ENCODE peak calls at places on chromosome 19, in five cellular contexts. One of them, this sample, is unnamed.

GRCh38 chr19:50906217-50906616 is 5.0 kb downstream of the KLK4 start:
- DNase-seq in Calu3: peak
- DNase-seq in fibroblast of mammary gland: peak
- DNase-seq in psoas muscle: no peak
- DNase-seq in uterus: no peak
- DNase-seq in this sample: no peak

GRCh38 chr19:54047626-54048025 is 16.1 kb downstream of the VSTM1 start:
- DNase-seq in Calu3: no peak
- DNase-seq in fibroblast of mammary gland: peak
- DNase-seq in psoas muscle: no peak
- DNase-seq in uterus: no peak
- DNase-seq in this sample: peak

GRCh38 chr19:277581-278165 is 13.5 kb downstream of the PLPP2 start:
- DNase-seq in Calu3: no peak
- DNase-seq in fibroblast of mammary gland: peak
- DNase-seq in psoas muscle: peak
- DNase-seq in uterus: no peak
- DNase-seq in this sample: peak

GRCh38 chr19:40163541-40164129 is 27.6 kb upstream of the MAP3K10 start:
- DNase-seq in Calu3: no peak
- DNase-seq in fibroblast of mammary gland: no peak
- DNase-seq in psoas muscle: no peak
- DNase-seq in uterus: no peak
- DNase-seq in this sample: no peak

GRCh38 chr19:7426986-7427385 is 61.8 kb downstream of the PEX11G start:
- DNase-seq in Calu3: no peak
- DNase-seq in fibroblast of mammary gland: no peak
- DNase-seq in psoas muscle: no peak
- DNase-seq in uterus: no peak
- DNase-seq in this sample: no peak

GRCh38 chr19:862529-863304 is 3.3 kb downstream of the CFD start:
- DNase-seq in Calu3: peak
- DNase-seq in fibroblast of mammary gland: peak
- DNase-seq in psoas muscle: peak
- DNase-seq in uterus: peak
- DNase-seq in this sample: peak

GRCh38 chr19:591099-591958 is 1.6 kb downstream of the HCN2 start:
- DNase-seq in Calu3: peak
- DNase-seq in fibroblast of mammary gland: no peak
- DNase-seq in psoas muscle: no peak
- DNase-seq in uterus: no peak
- DNase-seq in this sample: peak

GRCh38 chr19:29880498-29881081 is 61.4 kb upstream of the URI1 start:
- DNase-seq in Calu3: no peak
- DNase-seq in fibroblast of mammary gland: no peak
- DNase-seq in psoas muscle: no peak
- DNase-seq in uterus: no peak
- DNase-seq in this sample: no peak

GRCh38 chr19:10718205-10719196 is 622 bp downstream of the DNM2 start:
- DNase-seq in Calu3: peak
- DNase-seq in fibroblast of mammary gland: peak
- DNase-seq in psoas muscle: peak
- DNase-seq in uterus: no peak
- DNase-seq in this sample: peak

GRCh38 chr19:964761-965694 is 19.1 kb upstream of the WDR18 start:
- DNase-seq in Calu3: no peak
- DNase-seq in fibroblast of mammary gland: peak
- DNase-seq in psoas muscle: no peak
- DNase-seq in uterus: no peak
- DNase-seq in this sample: no peak

GRCh38 chr19:13119654-13120053 is 1.6 kb downstream of the NACC1 start:
- DNase-seq in Calu3: no peak
- DNase-seq in fibroblast of mammary gland: peak
- DNase-seq in psoas muscle: no peak
- DNase-seq in uterus: no peak
- DNase-seq in this sample: no peak

GRCh38 chr19:19276386-19276785 is 3.3 kb upstream of the TM6SF2 start:
- DNase-seq in Calu3: no peak
- DNase-seq in fibroblast of mammary gland: no peak
- DNase-seq in psoas muscle: no peak
- DNase-seq in uterus: no peak
- DNase-seq in this sample: peak

GRCh38 chr19:12880551-12881171 is 588 bp downstream of the DNASE2 start:
- DNase-seq in Calu3: no peak
- DNase-seq in fibroblast of mammary gland: no peak
- DNase-seq in psoas muscle: no peak
- DNase-seq in uterus: peak
- DNase-seq in this sample: peak

GRCh38 chr19:46787331-46788100 is 878 bp downstream of the SLC1A5 start:
- DNase-seq in Calu3: peak
- DNase-seq in fibroblast of mammary gland: peak
- DNase-seq in psoas muscle: peak
- DNase-seq in uterus: peak
- DNase-seq in this sample: peak

GRCh38 chr19:50171752-50172151 is 8.7 kb upstream of the IZUMO2 start:
- DNase-seq in Calu3: no peak
- DNase-seq in fibroblast of mammary gland: no peak
- DNase-seq in psoas muscle: no peak
- DNase-seq in uterus: no peak
- DNase-seq in this sample: no peak

GRCh38 chr19:54523403-54523802 is 20.8 kb downstream of the LAIR2 start:
- DNase-seq in Calu3: no peak
- DNase-seq in fibroblast of mammary gland: peak
- DNase-seq in psoas muscle: no peak
- DNase-seq in uterus: peak
- DNase-seq in this sample: no peak

GRCh38 chr19:8499048-8499833 is 3.2 kb downstream of the PRAM1 start:
- DNase-seq in Calu3: no peak
- DNase-seq in fibroblast of mammary gland: no peak
- DNase-seq in psoas muscle: no peak
- DNase-seq in uterus: no peak
- DNase-seq in this sample: no peak

GRCh38 chr19:6736169-6736916 is 1.0 kb downstream of the GPR108 start:
- DNase-seq in Calu3: peak
- DNase-seq in fibroblast of mammary gland: peak
- DNase-seq in psoas muscle: peak
- DNase-seq in uterus: peak
- DNase-seq in this sample: peak

GRCh38 chr19:51122112-51122981 is 2.4 kb upstream of the SIGLEC9 start:
- DNase-seq in Calu3: no peak
- DNase-seq in fibroblast of mammary gland: peak
- DNase-seq in psoas muscle: no peak
- DNase-seq in uterus: no peak
- DNase-seq in this sample: no peak

GRCh38 chr19:56405062-56405461 is 930 bp downstream of the ZNF583 start:
- DNase-seq in Calu3: no peak
- DNase-seq in fibroblast of mammary gland: no peak
- DNase-seq in psoas muscle: no peak
- DNase-seq in uterus: no peak
- DNase-seq in this sample: no peak

GRCh38 chr19:4448147-4448985 is 9.2 kb downstream of the UBXN6 start:
- DNase-seq in Calu3: no peak
- DNase-seq in fibroblast of mammary gland: no peak
- DNase-seq in psoas muscle: no peak
- DNase-seq in uterus: no peak
- DNase-seq in this sample: no peak

GRCh38 chr19:32858559-32858958 is 11.0 kb downstream of the SLC7A9 start:
- DNase-seq in Calu3: no peak
- DNase-seq in fibroblast of mammary gland: no peak
- DNase-seq in psoas muscle: no peak
- DNase-seq in uterus: no peak
- DNase-seq in this sample: no peak

GRCh38 chr19:47663911-47664771 is 49.1 kb upstream of the EHD2 start:
- DNase-seq in Calu3: peak
- DNase-seq in fibroblast of mammary gland: peak
- DNase-seq in psoas muscle: peak
- DNase-seq in uterus: peak
- DNase-seq in this sample: peak

GRCh38 chr19:2149980-2150793 is 1.2 kb downstream of the AP3D1 start:
- DNase-seq in Calu3: no peak
- DNase-seq in fibroblast of mammary gland: no peak
- DNase-seq in psoas muscle: no peak
- DNase-seq in uterus: no peak
- DNase-seq in this sample: peak

GRCh38 chr19:49861127-49861526 is 6.2 kb downstream of the PNKP start:
- DNase-seq in Calu3: peak
- DNase-seq in fibroblast of mammary gland: no peak
- DNase-seq in psoas muscle: peak
- DNase-seq in uterus: peak
- DNase-seq in this sample: no peak

DNA sequence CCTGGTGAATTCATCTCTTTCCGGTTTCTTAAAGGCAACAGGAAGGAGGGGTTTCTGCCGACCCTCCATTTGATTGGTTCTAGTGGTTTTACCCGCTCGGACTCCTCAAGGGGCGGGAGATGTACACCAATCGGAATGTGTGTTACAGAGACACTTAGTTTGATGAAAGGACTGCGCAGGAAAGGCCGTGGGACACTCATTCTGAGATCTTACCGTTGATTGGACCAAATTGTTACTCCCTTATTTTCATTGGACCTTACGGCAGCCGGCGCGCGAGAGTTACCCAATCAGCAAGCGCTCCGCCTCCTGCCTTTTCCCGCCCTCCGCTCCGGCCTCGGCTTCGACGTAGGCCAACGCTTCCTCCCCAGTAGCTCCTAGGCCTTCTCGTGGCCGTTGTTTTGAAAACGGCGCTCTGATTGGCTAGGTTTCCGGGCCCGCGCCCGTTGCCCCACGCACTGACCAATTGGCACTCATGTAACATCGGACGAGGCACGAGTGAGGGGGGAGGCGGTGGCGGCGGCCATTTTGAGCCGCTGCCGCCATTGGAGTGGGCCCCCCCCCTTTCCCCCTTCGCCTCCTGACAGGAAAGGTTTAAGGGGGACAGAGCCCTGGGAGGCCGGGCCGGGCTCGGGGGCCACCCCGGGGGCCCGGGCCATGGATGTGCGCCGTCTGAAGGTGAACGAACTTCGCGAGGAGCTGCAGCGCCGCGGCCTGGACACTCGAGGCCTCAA is at the start of gene HNRNPUL1:
- DNase-seq in Calu3: peak
- DNase-seq in fibroblast of mammary gland: peak
- DNase-seq in psoas muscle: peak
- DNase-seq in uterus: peak
- DNase-seq in this sample: peak
- TF ChIP-seq CTCF in Calu3: no peak
- TF ChIP-seq CTCF in fibroblast of mammary gland: no peak
- TF ChIP-seq CTCF in psoas muscle: peak
- TF ChIP-seq CTCF in uterus: peak
- TF ChIP-seq CTCF in this sample: peak

GRCh38 chr19:28764066-28764465 is 448.9 kb downstream of the UQCRFS1 start:
- DNase-seq in Calu3: no peak
- DNase-seq in fibroblast of mammary gland: no peak
- DNase-seq in psoas muscle: no peak
- DNase-seq in uterus: no peak
- DNase-seq in this sample: no peak
- TF ChIP-seq CTCF in Calu3: no peak
- TF ChIP-seq CTCF in fibroblast of mammary gland: no peak
- TF ChIP-seq CTCF in psoas muscle: no peak
- TF ChIP-seq CTCF in uterus: no peak
- TF ChIP-seq CTCF in this sample: no peak

GRCh38 chr19:15169541-15170285 is 31.1 kb downstream of the NOTCH3 start:
- DNase-seq in Calu3: no peak
- DNase-seq in fibroblast of mammary gland: no peak
- DNase-seq in psoas muscle: no peak
- DNase-seq in uterus: no peak
- DNase-seq in this sample: no peak

GRCh38 chr19:15177269-15178116 is 23.3 kb downstream of the NOTCH3 start:
- DNase-seq in Calu3: peak
- DNase-seq in fibroblast of mammary gland: peak
- DNase-seq in psoas muscle: peak
- DNase-seq in uterus: peak
- DNase-seq in this sample: peak

GRCh38 chr19:15170345-15170744 is 30.4 kb downstream of the NOTCH3 start:
- DNase-seq in Calu3: no peak
- DNase-seq in fibroblast of mammary gland: no peak
- DNase-seq in psoas muscle: no peak
- DNase-seq in uterus: no peak
- DNase-seq in this sample: no peak

GRCh38 chr19:15175609-15176008 is 25.2 kb downstream of the NOTCH3 start:
- DNase-seq in Calu3: no peak
- DNase-seq in fibroblast of mammary gland: no peak
- DNase-seq in psoas muscle: no peak
- DNase-seq in uterus: no peak
- DNase-seq in this sample: no peak

DNA sequence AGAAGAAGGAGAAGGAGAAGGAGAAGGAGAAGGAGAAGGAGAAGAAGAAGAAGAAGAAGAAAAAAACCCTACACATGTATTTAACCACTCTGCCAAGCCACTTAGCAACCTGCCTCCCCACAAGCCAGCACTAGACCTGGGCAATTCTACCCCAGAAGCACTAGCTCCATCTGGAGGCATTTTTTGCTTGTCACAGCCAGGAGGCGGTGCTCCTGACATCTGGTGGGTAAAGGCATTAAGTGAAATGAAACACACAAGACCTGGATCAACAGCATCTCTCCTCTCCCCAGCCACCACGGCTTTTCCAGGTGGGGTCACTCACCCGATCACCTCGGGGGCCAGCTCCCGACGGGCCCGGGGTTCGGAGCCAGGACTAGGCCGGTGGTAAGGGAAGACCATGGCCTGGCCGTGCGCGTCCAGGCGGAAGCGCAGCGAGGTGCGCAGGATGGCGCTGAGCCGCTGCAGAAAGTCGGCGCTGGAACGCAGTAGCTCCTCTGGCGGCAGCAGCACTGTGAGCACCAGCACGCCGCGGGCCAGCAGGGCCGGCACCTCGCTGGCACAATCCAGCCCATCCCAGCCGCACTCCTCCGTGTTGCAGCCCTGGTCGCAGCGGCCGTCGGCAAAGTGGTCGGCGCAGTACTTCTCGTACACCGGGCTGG is 26.9 kb downstream of the NOTCH3 start:
- DNase-seq in Calu3: no peak
- DNase-seq in fibroblast of mammary gland: no peak
- DNase-seq in psoas muscle: no peak
- DNase-seq in uterus: no peak
- DNase-seq in this sample: no peak
- TF ChIP-seq CTCF in Calu3: no peak
- TF ChIP-seq CTCF in fibroblast of mammary gland: no peak
- TF ChIP-seq CTCF in psoas muscle: no peak
- TF ChIP-seq CTCF in uterus: no peak
- TF ChIP-seq CTCF in this sample: peak

DNA sequence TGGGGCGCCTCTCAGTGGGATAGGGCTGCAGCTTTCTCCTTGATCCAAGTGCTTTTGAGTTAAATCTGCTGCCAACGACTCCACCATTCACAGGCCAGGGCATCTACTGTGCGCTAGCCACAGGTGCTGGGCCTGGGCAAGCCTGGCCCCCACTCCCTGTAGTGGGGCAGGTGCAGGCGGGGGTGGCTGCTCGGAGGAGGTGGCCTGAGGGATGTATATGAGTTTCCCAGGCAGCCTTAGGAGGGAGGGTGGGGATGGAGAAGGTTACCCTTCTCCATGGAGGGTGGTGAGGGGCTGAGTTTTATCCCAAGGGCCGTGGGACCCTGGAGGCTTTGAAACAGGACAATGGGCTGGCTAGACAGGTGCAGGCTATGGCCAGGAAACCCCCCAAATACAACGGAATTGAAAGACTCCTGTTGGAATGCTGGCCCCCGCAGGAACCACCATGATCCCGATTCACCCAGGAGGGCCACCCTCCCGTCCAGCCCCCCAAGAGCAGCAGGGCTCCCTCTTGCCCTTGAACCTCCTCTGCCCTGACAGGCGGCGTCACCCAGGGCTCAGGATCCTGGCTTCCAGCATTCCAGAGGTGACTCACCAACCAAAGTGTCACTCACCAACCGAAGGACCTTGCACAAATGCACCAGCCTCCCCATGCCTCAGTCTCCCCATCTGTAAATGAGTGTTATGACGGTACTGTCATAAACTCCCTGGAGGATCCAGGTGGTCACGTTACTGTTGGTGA is 4.1 kb downstream of the PGLS start:
- DNase-seq in Calu3: no peak
- DNase-seq in fibroblast of mammary gland: no peak
- DNase-seq in psoas muscle: no peak
- DNase-seq in uterus: no peak
- DNase-seq in this sample: no peak
- TF ChIP-seq CTCF in Calu3: no peak
- TF ChIP-seq CTCF in fibroblast of mammary gland: no peak
- TF ChIP-seq CTCF in psoas muscle: no peak
- TF ChIP-seq CTCF in uterus: no peak
- TF ChIP-seq CTCF in this sample: no peak

This sample was measured in fibroblast of villous mesenchyme.